ENCODE peak calls at places on chromosomes 16 and 17, in five cellular contexts. P is lower lobe of right lung, H is thoracic aorta, C is heart right ventricle, B is upper lobe of right lung. J is an unnamed sample. For H3K4me1, the result is how much of the 10 kb centered on the place peaks cover.

GRCh38 chr16:85750021-85750826 is 672 bp downstream of the C16orf74 start:
- DNase-seq in P (peak), B (peak), C (peak), H (no peak), J (no peak)

GRCh38 chr17:81231766-81232581 is 6.9 kb downstream of the TEPSIN start:
- DNase-seq in H (no peak), C (no peak), P (no peak), B (no peak), J (no peak)

GRCh38 chr17:73722163-73722562 is 77.9 kb upstream of the SDK2 start:
- DNase-seq in H (no peak), C (no peak), B (no peak), P (no peak), J (no peak)

GRCh38 chr17:22669721-22670120 is 977.4 kb downstream of the KCNJ18 start:
- DNase-seq in H (no peak), P (no peak), B (no peak), C (no peak), J (no peak)

GRCh38 chr17:33389506-33390141 is 96.5 kb upstream of the ASIC2 start:
- DNase-seq in H (no peak), B (no peak), C (no peak), P (no peak), J (no peak)

GRCh38 chr17:28406478-28406824 is 439 bp upstream of the SLC46A1 start:
- DNase-seq in C (no peak), P (no peak), H (no peak), B (peak), J (no peak)

GRCh38 chr17:11204991-11205390 is 36.0 kb upstream of the SHISA6 start:
- DNase-seq in C (no peak), B (no peak), H (no peak), P (no peak), J (no peak)

GRCh38 chr17:74971842-74972106 is 785 bp downstream of the HID1 start:
- DNase-seq in P (no peak), C (no peak), B (no peak), H (no peak), J (no peak)

GRCh38 chr16:88649924-88650748 is 717 bp downstream of the CYBA start:
- DNase-seq in H (no peak), P (peak), B (peak), C (peak), J (no peak)

GRCh38 chr16:26133401-26133800 is 441.6 kb downstream of the HS3ST4 start:
- DNase-seq in C (no peak), H (no peak), P (no peak), B (no peak), J (no peak)

GRCh38 chr17:35359396-35359795 is 14.0 kb downstream of the SLFN11 start:
- DNase-seq in H (no peak), C (no peak), B (no peak), P (no peak), J (no peak)

GRCh38 chr16:63461248-63461841 is 1425.1 kb upstream of the CDH8 start:
- DNase-seq in B (no peak), P (no peak), H (no peak), C (no peak), J (no peak)

GRCh38 chr16:69115361-69115760 is 9.9 kb downstream of the HAS3 start:
- DNase-seq in B (peak), H (no peak), P (no peak), C (no peak), J (no peak)

GRCh38 chr16:88922114-88922825 is 54.7 kb downstream of the CBFA2T3 start:
- DNase-seq in P (peak), B (peak), H (peak), C (peak), J (no peak)

GRCh38 chr17:57357830-57358426 is 101.6 kb downstream of the MSI2 start:
- DNase-seq in P (no peak), B (no peak), H (no peak), C (no peak), J (no peak)

GRCh38 chr16:81204794-81205680 is 33.5 kb upstream of the BCO1 start:
- DNase-seq in H (no peak), B (no peak), P (no peak), C (no peak), J (no peak)

GRCh38 chr16:82852388-82852998 is 225.7 kb downstream of the CDH13 start:
- DNase-seq in C (no peak), B (no peak), H (no peak), P (no peak), J (no peak)

GRCh38 chr16:55035037-55035436 is 104.4 kb downstream of the IRX5 start:
- DNase-seq in P (peak), C (peak), H (no peak), B (no peak), J (no peak)

GRCh38 chr17:82845163-82845807 is 5.5 kb upstream of the ZNF750 start:
- DNase-seq in P (peak), B (no peak), H (no peak), C (peak), J (no peak)

GRCh38 chr16:17555176-17555575 is 84.4 kb upstream of the XYLT1 start:
- DNase-seq in C (no peak), P (no peak), B (no peak), H (no peak), J (no peak)

GRCh38 chr17:13477180-13477611 is 124.5 kb downstream of the HS3ST3A1 start:
- DNase-seq in C (no peak), B (no peak), H (no peak), P (no peak), J (no peak)

GRCh38 chr17:41654134-41654907 is 29.9 kb upstream of the KRT17 start:
- DNase-seq in B (peak), P (peak), H (no peak), C (no peak), J (no peak)

GRCh38 chr16:84191466-84191865 is 509 bp downstream of the ADAD2 start:
- DNase-seq in B (no peak), P (no peak), H (no peak), C (no peak), J (no peak)

GRCh38 chr17:47278561-47278960 is 24.9 kb downstream of the ITGB3 start:
- DNase-seq in P (no peak), B (no peak), H (no peak), C (no peak), J (no peak)
- H3K4me1 ChIP-seq in P (half or more), B (half or more), H (half or more), C (under half), J (under half)

GRCh38 chr16:15947983-15948509 is 1.4 kb upstream of the ABCC1 start:
- DNase-seq in C (no peak), P (no peak), B (no peak), H (no peak), J (no peak)

GRCh38 chr16:15950167-15950854 is 895 bp downstream of the ABCC1 start:
- DNase-seq in P (no peak), C (no peak), H (no peak), B (no peak), J (no peak)

GRCh38 chr16:15948532-15949209 is 745 bp upstream of the ABCC1 start:
- DNase-seq in P (no peak), H (no peak), B (peak), C (no peak), J (no peak)

GRCh38 chr16:15950869-15951268 is 1.5 kb downstream of the ABCC1 start:
- DNase-seq in B (no peak), C (no peak), H (no peak), P (no peak), J (no peak)

DNA sequence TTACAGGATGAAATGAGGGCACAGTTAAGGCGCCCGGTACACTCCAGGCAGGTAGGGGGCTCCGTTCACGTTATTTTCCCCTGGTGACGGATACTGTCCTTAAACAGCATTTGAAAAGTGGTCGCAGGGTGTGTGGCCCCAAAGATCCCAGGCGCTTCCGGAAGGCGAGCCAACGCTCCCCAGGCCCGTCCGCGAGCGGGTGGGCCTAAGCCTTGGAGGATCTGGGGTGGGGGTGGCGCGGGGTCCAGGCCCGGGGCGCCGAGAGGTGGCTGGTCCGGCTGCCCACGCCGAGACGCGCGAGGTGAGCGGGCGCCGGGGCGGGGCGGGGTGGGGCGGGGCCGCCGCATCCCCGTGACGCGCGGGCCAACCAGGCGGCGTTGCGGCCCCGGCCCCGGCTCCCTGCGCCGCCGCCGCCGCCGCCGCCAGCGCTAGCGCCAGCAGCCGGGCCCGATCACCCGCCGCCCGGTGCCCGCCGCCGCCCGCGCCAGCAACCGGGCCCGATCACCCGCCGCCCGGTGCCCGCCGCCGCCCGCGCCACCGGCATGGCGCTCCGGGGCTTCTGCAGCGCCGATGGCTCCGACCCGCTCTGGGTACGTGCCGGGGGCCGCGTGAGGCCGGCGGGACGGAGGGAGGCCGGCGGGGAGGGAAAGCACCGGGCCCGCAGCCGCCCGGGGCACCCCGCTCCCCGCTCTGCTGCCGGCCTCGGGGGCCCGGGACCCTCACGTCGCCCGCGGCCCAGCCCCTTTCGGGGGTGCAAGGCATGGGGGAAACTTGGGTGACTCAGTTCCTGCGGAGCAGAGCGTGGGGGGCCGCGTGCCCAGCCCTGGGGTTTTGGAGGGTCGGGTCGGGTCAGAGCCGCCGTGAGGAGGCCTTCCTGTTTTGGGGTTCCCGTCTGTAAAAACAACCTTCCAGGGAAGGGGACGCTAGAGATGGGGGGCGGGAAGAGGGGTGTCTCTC is at the start of gene ABCC1:
- DNase-seq in B (peak), P (peak), H (no peak), C (peak), J (no peak)
- TF ChIP-seq CTCF in B (no peak), P (no peak), H (no peak), C (no peak), J (no peak)

GRCh38 chr17:47705536-47706481 is 11.8 kb downstream of the TBKBP1 start:
- DNase-seq in H (no peak), B (peak), C (no peak), P (peak), J (no peak)
- H3K4me1 ChIP-seq in H (under half), B (under half), C (under half), P (under half), J (under half)

GRCh38 chr17:54172654-54173316 is 350.1 kb downstream of the KIF2B start:
- DNase-seq in H (no peak), P (no peak), C (no peak), B (no peak), J (no peak)
- TF ChIP-seq CTCF in H (peak), P (peak), C (peak), B (peak), J (peak)

GRCh38 chr17:39666601-39667261 is 1.5 kb upstream of the PNMT start:
- DNase-seq in C (peak), H (peak), B (no peak), P (no peak), J (no peak)
- H3K4me1 ChIP-seq in C (under half), H (under half), B (under half), P (half or more), J (under half)

GRCh38 chr17:30920683-30921543 is 832 bp upstream of the ADAP2 start:
- DNase-seq in H (no peak), C (no peak), B (peak), P (no peak), J (no peak)

GRCh38 chr17:30917050-30917449 is 4.7 kb upstream of the ADAP2 start:
- DNase-seq in H (no peak), B (no peak), C (no peak), P (no peak), J (no peak)

GRCh38 chr17:30922235-30922993 is 669 bp downstream of the ADAP2 start:
- DNase-seq in H (no peak), B (peak), C (peak), P (peak), J (no peak)

GRCh38 chr17:30921544-30922196 is at the start of gene ADAP2:
- DNase-seq in P (peak), C (peak), H (no peak), B (peak), J (no peak)

GRCh38 chr17:30920282-30920681 is 1.5 kb upstream of the ADAP2 start:
- DNase-seq in B (no peak), P (no peak), C (peak), H (no peak), J (no peak)
- TF ChIP-seq CTCF in B (no peak), P (no peak), C (no peak), H (no peak), J (no peak)

GRCh38 chr17:40328386-40328766 is 19.4 kb downstream of the RARA start:
- DNase-seq in C (no peak), B (no peak), P (no peak), H (no peak), J (no peak)
- H3K4me1 ChIP-seq in C (half or more), B (half or more), P (half or more), H (half or more), J (half or more)